ENCODE peak calls at places on chromosomes 11 and 22, in six cellular contexts. C is lower leg skin, G is progenitor cell of endocrine pancreas, D is colonic mucosa, J is cardiac fibroblast, O is A549. K is an unnamed sample.
A peak's percentile ranks its signal among the peaks of the same experiment; 100 is the strongest.

GRCh38 chr11:15591112-15591537 is 476.4 kb downstream of the INSC start:
- DNase-seq in G (no peak), O (no peak), C (no peak), D (no peak), J (no peak), K (no peak)

GRCh38 chr11:27059431-27059830 is 18.8 kb downstream of the BBOX1 start:
- DNase-seq in J (no peak), O (no peak), C (no peak), D (no peak), G (no peak), K (no peak)

GRCh38 chr22:26893034-26893710 is 235.8 kb downstream of the MIAT start:
- DNase-seq in D (no peak), J (no peak), G (no peak), O (no peak), C (no peak), K (no peak)

GRCh38 chr22:29581799-29582198 is 886 bp upstream of the NIPSNAP1 start:
- DNase-seq in D (peak; percentile 78), J (no peak), O (no peak), G (no peak), C (no peak), K (no peak)

GRCh38 chr11:2791521-2792375 is 92.0 kb upstream of the KCNQ1OT1 start:
- DNase-seq in O (no peak), G (no peak), J (no peak), C (no peak), D (no peak), K (no peak)

GRCh38 chr11:94815705-94816344 is 47.7 kb downstream of the AMOTL1 start:
- DNase-seq in D (no peak), O (no peak), J (peak; percentile 42), G (no peak), C (no peak), K (no peak)

GRCh38 chr11:60756307-60757032 is at the start of gene MS4A15:
- DNase-seq in J (peak; percentile 34), D (no peak), G (no peak), O (peak; percentile 41), C (no peak), K (no peak)

GRCh38 chr11:45470151-45471001 is 184.2 kb upstream of the SYT13 start:
- DNase-seq in J (peak; percentile 63), G (no peak), O (no peak), C (no peak), D (no peak), K (no peak)

GRCh38 chr11:47099213-47099917 is 77.3 kb downstream of the ARFGAP2 start:
- DNase-seq in G (no peak), D (peak; percentile 33), C (no peak), J (peak; percentile 6), O (no peak), K (no peak)

GRCh38 chr11:35280727-35281126 is 138.6 kb downstream of the SLC1A2 start:
- DNase-seq in C (no peak), D (no peak), O (no peak), G (no peak), J (no peak), K (no peak)

GRCh38 chr11:114082415-114082748 is 22.9 kb downstream of the ZBTB16 start:
- DNase-seq in J (peak; percentile 65), D (peak; percentile 53), G (no peak), C (no peak), O (no peak), K (no peak)

GRCh38 chr22:27795053-27795452 is 6.5 kb downstream of the MN1 start:
- DNase-seq in G (no peak), C (no peak), J (no peak), O (no peak), D (no peak), K (no peak)

GRCh38 chr11:36135062-36135461 is 154.2 kb downstream of the COMMD9 start:
- DNase-seq in G (no peak), D (no peak), O (no peak), J (no peak), C (no peak), K (no peak)

GRCh38 chr11:27618591-27618990 is 81.7 kb downstream of the BDNF start:
- DNase-seq in J (peak; percentile 11), G (no peak), O (no peak), D (no peak), C (no peak), K (no peak)

GRCh38 chr22:49694462-49695260 is 133.0 kb downstream of the BRD1 start:
- DNase-seq in G (no peak), C (no peak), D (no peak), O (no peak), J (no peak), K (no peak)

GRCh38 chr11:45939836-45940235 is 17.4 kb downstream of the LARGE2 start:
- DNase-seq in C (no peak), G (no peak), J (no peak), O (no peak), D (no peak), K (no peak)

GRCh38 chr11:8060801-8061554 is 20.0 kb upstream of the TUB start:
- DNase-seq in G (no peak), J (peak; percentile 70), O (no peak), C (no peak), D (no peak), K (no peak)

GRCh38 chr11:62922653-62923371 is 1.6 kb upstream of the CHRM1 start:
- DNase-seq in O (peak; percentile 50), C (no peak), J (peak; percentile 9), G (no peak), D (no peak), K (no peak)

GRCh38 chr22:46687045-46687444 is 51.0 kb downstream of the CERK start:
- DNase-seq in G (no peak), J (no peak), C (no peak), O (no peak), D (no peak), K (no peak)

GRCh38 chr22:20432244-20432686 is 5.4 kb downstream of the SCARF2 start:
- DNase-seq in O (no peak), G (no peak), C (no peak), J (no peak), D (no peak), K (no peak)

GRCh38 chr22:32661296-32661695 is 140.2 kb upstream of the TIMP3 start:
- DNase-seq in D (peak; percentile 18), J (peak; percentile 82), G (no peak), O (no peak), C (no peak), K (no peak)

GRCh38 chr11:95247883-95248282 is 16.9 kb upstream of the SESN3 start:
- DNase-seq in D (no peak), O (no peak), C (no peak), J (no peak), G (no peak), K (no peak)

GRCh38 chr11:1546536-1547466 is 25.3 kb downstream of the DUSP8 start:
- DNase-seq in J (peak; percentile 10), D (peak; percentile 61), G (peak; percentile 41), C (no peak), O (peak; percentile 84), K (peak; percentile 49)
- TF ChIP-seq CTCF in J (peak; percentile 24), D (peak; percentile 53), G (peak; percentile 83), C (no peak), O (peak; percentile 93), K (peak; percentile 51)

GRCh38 chr11:67648140-67648795 is 2.3 kb downstream of the ACY3 start:
- DNase-seq in C (no peak), J (no peak), D (no peak), O (peak; percentile 59), G (no peak), K (no peak)
- TF ChIP-seq CTCF in C (no peak), J (no peak), D (no peak), O (peak; percentile 32), G (peak; percentile 58), K (peak; percentile 47)

GRCh38 chr11:76512851-76513653 is 68.2 kb downstream of the EMSY start:
- DNase-seq in C (no peak), D (no peak), O (no peak), G (no peak), J (peak; percentile 64), K (no peak)
- TF ChIP-seq CTCF in C (no peak), D (peak; percentile 16), O (peak; percentile 59), G (peak; percentile 59), J (peak; percentile 34), K (peak; percentile 38)

DNA sequence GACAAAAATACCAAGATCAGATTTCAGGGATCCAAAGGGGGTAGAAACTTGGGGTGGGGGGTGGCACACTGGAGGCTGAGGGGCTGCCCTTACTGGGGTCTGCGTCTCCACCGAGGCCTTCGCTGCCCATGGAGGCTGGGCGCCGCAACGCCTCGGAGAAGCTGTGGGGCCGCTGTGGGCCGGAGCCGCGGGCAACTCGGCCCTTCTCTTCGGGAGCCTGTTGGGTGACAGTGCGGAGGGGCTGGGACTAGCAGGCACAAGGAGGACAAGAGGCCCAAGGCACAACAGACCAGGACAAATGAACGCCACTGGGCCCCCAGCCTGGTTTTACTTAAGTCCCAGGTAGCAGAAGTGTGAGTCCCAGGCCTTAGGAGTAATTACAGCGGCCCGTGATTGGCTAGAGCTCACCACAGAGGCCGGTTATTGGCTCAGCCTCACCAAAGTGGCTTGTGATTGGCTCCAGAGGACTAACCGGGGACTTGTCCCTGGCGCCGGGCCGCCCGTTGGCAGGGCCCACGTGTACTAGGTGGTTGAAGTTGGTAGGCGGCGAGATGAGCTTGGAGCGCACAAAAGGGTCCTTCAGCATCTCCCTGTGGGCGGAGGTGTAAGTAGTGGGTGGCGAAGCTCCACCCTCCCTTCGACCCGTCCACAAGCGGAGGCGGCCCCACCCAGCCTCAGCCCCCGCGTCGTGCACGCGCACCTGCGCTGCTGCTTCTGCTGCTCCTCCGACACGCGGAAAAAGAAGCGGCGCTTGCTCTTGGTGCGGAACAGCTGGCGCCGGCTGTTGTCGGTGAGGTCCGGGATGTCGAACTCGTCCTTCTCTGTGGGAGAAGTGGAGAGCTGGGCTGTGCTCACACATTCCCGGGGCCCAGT is 16.5 kb upstream of the MEN1 start:
- DNase-seq in C (no peak), J (no peak), G (no peak), O (no peak), D (no peak), K (no peak)
- TF ChIP-seq CTCF in C (no peak), J (no peak), G (no peak), O (no peak), D (no peak), K (no peak)

GRCh38 chr22:41245917-41246499 is 5.3 kb upstream of the CHADL start:
- DNase-seq in J (no peak), D (no peak), O (no peak), G (no peak), C (no peak), K (no peak)
- TF ChIP-seq CTCF in J (no peak), D (no peak), O (no peak), G (no peak), C (no peak), K (no peak)

K was measured in D721Med.